ENCODE peak calls at places on chromosomes 4 and X, in eight cellular contexts. V, O, Z, N, R, L, A and W are unnamed samples.

GRCh38 chrX:69396916-69397315 is 107.2 kb upstream of the NALF2 start:
- DNase-seq in V (no peak), O (no peak), Z (no peak), N (no peak), R (peak; percentile 67), L (no peak), A (no peak), W (no peak)

GRCh38 chrX:138769918-138770317 is 58.4 kb upstream of the FGF13 start:
- DNase-seq in V (no peak), O (no peak), Z (no peak), N (no peak), R (no peak), L (no peak), A (no peak), W (no peak)

GRCh38 chr4:53480909-53481308 is 103.5 kb downstream of the FIP1L1 start:
- DNase-seq in V (no peak), O (no peak), Z (no peak), N (no peak), R (no peak), L (no peak), A (no peak), W (no peak)

GRCh38 chrX:147950352-147950751 is 30.8 kb upstream of the FMR1NB start:
- DNase-seq in V (no peak), O (no peak), Z (no peak), N (no peak), R (no peak), L (no peak), A (no peak), W (no peak)

GRCh38 chr4:28490669-28491068 is 1630.0 kb downstream of the STIM2 start:
- DNase-seq in V (no peak), O (no peak), Z (no peak), N (no peak), R (peak; percentile 8), L (no peak), A (no peak), W (no peak)

GRCh38 chrX:141221611-141222010 is 20.7 kb downstream of the SPANXC start:
- DNase-seq in V (no peak), O (no peak), Z (no peak), N (no peak), R (no peak), L (no peak), A (no peak), W (no peak)

GRCh38 chr4:87913871-87914270 is 61.6 kb upstream of the SPP1 start:
- DNase-seq in V (no peak), O (no peak), Z (no peak), N (no peak), R (no peak), L (no peak), A (no peak), W (no peak)

GRCh38 chr4:160928482-160928881 is 1235.3 kb downstream of the FSTL5 start:
- DNase-seq in V (no peak), O (no peak), Z (no peak), N (no peak), R (peak; percentile 8), L (no peak), A (no peak), W (no peak)

GRCh38 chr4:184695178-184695896 is 38.6 kb downstream of the CENPU start:
- DNase-seq in V (no peak), O (no peak), Z (no peak), N (no peak), R (no peak), L (no peak), A (no peak), W (no peak)

GRCh38 chr4:21885241-21885640 is 63.3 kb downstream of the KCNIP4 start:
- DNase-seq in V (no peak), O (no peak), Z (no peak), N (no peak), R (no peak), L (no peak), A (no peak), W (peak; percentile 34)

GRCh38 chrX:78839711-78840110 is 92.2 kb downstream of the LPAR4 start:
- DNase-seq in V (no peak), O (no peak), Z (no peak), N (no peak), R (peak; percentile 65), L (no peak), A (no peak), W (no peak)

GRCh38 chrX:110317079-110317819 is 636 bp downstream of the AMMECR1 start:
- DNase-seq in V (peak; percentile 49), O (peak; percentile 5), Z (peak; percentile 8), N (peak; percentile 65), R (peak; percentile 16), L (peak; percentile 3), A (no peak), W (no peak)

GRCh38 chr4:40956726-40957255 is 207.0 kb downstream of the NSUN7 start:
- DNase-seq in V (no peak), O (no peak), Z (no peak), N (no peak), R (no peak), L (no peak), A (no peak), W (peak; percentile 8)

GRCh38 chr4:107896651-107897050 is 34.7 kb upstream of the CYP2U1 start:
- DNase-seq in V (no peak), O (no peak), Z (no peak), N (no peak), R (no peak), L (no peak), A (no peak), W (peak; percentile 4)

GRCh38 chr4:53465291-53465690 is 87.8 kb downstream of the FIP1L1 start:
- DNase-seq in V (no peak), O (no peak), Z (no peak), N (no peak), R (no peak), L (no peak), A (no peak), W (no peak)

GRCh38 chr4:139958738-139959096 is 195.3 kb downstream of the MAML3 start:
- DNase-seq in V (no peak), O (no peak), Z (peak; percentile 23), N (no peak), R (no peak), L (no peak), A (no peak), W (no peak)

GRCh38 chr4:26802790-26803189 is 57.9 kb upstream of the STIM2 start:
- DNase-seq in V (no peak), O (no peak), Z (no peak), N (no peak), R (peak; percentile 44), L (no peak), A (no peak), W (no peak)

GRCh38 chrX:9433596-9433995 is 31.3 kb upstream of the TBL1X start:
- DNase-seq in V (no peak), O (no peak), Z (no peak), N (no peak), R (no peak), L (no peak), A (no peak), W (no peak)

GRCh38 chr4:140048419-140049022 is 105.5 kb downstream of the MAML3 start:
- DNase-seq in V (no peak), O (no peak), Z (no peak), N (no peak), R (no peak), L (no peak), A (no peak), W (no peak)

GRCh38 chr4:74013269-74013668 is 14.8 kb upstream of the CXCL5 start:
- DNase-seq in V (no peak), O (no peak), Z (no peak), N (no peak), R (no peak), L (no peak), A (no peak), W (no peak)

GRCh38 chr4:99800332-99801004 is 16.2 kb upstream of the DAPP1 start:
- DNase-seq in V (peak; percentile 43), O (no peak), Z (no peak), N (no peak), R (no peak), L (no peak), A (no peak), W (no peak)

GRCh38 chrX:154399527-154400368 is 1.6 kb downstream of the RPL10 start:
- DNase-seq in V (no peak), O (no peak), Z (no peak), N (peak; percentile 56), R (no peak), L (no peak), A (no peak), W (no peak)

GRCh38 chrX:79530310-79531108 is 163.4 kb upstream of the ITM2A start:
- DNase-seq in V (no peak), O (no peak), Z (no peak), N (no peak), R (no peak), L (no peak), A (no peak), W (no peak)

GRCh38 chr4:184795214-184795844 is 30.4 kb downstream of the ACSL1 start:
- DNase-seq in V (no peak), O (no peak), Z (no peak), N (no peak), R (no peak), L (no peak), A (no peak), W (no peak)

GRCh38 chrX:133699023-133699728 is 283.9 kb upstream of the GPC4 start:
- DNase-seq in V (no peak), O (no peak), Z (no peak), N (no peak), R (no peak), L (no peak), A (no peak), W (no peak)